ENCODE peak calls at places on chromosomes 12 and 14, in six cellular contexts. S is fibroblast of mammary gland; E is fibroblast of lung; Z is ovary; V is activated CD4-positive, alpha-beta T cell treated with anti-CD3 and anti-CD28 coated beads, Interleukin-2, amount 50 U/mL, for 48 hours; D is stimulated activated CD4-positive, alpha-beta T cell treated with anti-CD3 and anti-CD28 coated beads, Interleukin-4, amount 100 ng/mL, for 48 hours. P is an unnamed sample.

GRCh38 chr12:6020930-6021329 is 75.9 kb upstream of the ANO2 start:
- DNase-seq in Z (no peak), S (no peak), D (no peak), E (no peak), V (no peak), P (no peak)

GRCh38 chr12:107553211-107553765 is 132.3 kb upstream of the PWP1 start:
- DNase-seq in E (no peak), D (no peak), S (no peak), V (no peak), Z (no peak), P (no peak)

GRCh38 chr12:116881867-116882507 is 746 bp upstream of the HRK start:
- DNase-seq in Z (no peak), D (no peak), E (no peak), V (no peak), S (no peak), P (no peak)

GRCh38 chr14:60085085-60085484 is 6.6 kb upstream of the PCNX4 start:
- DNase-seq in E (no peak), D (no peak), V (no peak), Z (no peak), S (peak; percentile 73), P (no peak)

GRCh38 chr12:72297666-72298065 is 25.5 kb downstream of the TRHDE start:
- DNase-seq in Z (no peak), S (no peak), V (no peak), E (no peak), D (no peak), P (no peak)

GRCh38 chr12:28759334-28759733 is 389.7 kb upstream of the FAR2 start:
- DNase-seq in S (peak; percentile 62), D (no peak), E (peak; percentile 39), V (no peak), Z (no peak), P (no peak)

GRCh38 chr14:101755591-101756324 is 5.8 kb upstream of the PPP2R5C start:
- DNase-seq in S (no peak), Z (no peak), D (no peak), E (no peak), V (no peak), P (no peak)

GRCh38 chr14:88614218-88614907 is 51.5 kb downstream of the ZC3H14 start:
- DNase-seq in Z (no peak), V (no peak), E (peak; percentile 86), D (no peak), S (peak; percentile 71), P (no peak)

GRCh38 chr12:41011939-41012338 is 176.2 kb upstream of the PDZRN4 start:
- DNase-seq in Z (no peak), D (no peak), S (no peak), V (no peak), E (no peak), P (no peak)

GRCh38 chr12:93247313-93248057 is 130.2 kb upstream of the NUDT4 start:
- DNase-seq in D (no peak), S (no peak), V (no peak), Z (no peak), E (peak; percentile 49), P (no peak)

GRCh38 chr12:19397534-19397933 is 41.8 kb upstream of the AEBP2 start:
- DNase-seq in D (no peak), S (no peak), E (peak; percentile 15), V (no peak), Z (no peak), P (no peak)

GRCh38 chr14:93115920-93116675 is at the start of gene ITPK1:
- DNase-seq in Z (peak; percentile 42), V (peak; percentile 61), S (peak; percentile 34), D (peak; percentile 41), E (peak; percentile 38), P (peak; percentile 68)

GRCh38 chr14:35342160-35343010 is 50.2 kb downstream of the PSMA6 start:
- DNase-seq in D (no peak), V (no peak), E (peak; percentile 43), Z (peak; percentile 30), S (peak; percentile 69), P (no peak)

GRCh38 chr14:56310643-56311042 is 192.4 kb downstream of the PELI2 start:
- DNase-seq in D (no peak), S (no peak), Z (peak; percentile 30), V (no peak), E (peak; percentile 75), P (no peak)

GRCh38 chr12:5442251-5443006 is 10.5 kb downstream of the NTF3 start:
- DNase-seq in S (peak; percentile 37), Z (no peak), V (no peak), E (peak; percentile 57), D (no peak), P (no peak)

GRCh38 chr14:51666831-51667230 is 15.1 kb downstream of the FRMD6 start:
- DNase-seq in V (no peak), S (no peak), Z (no peak), E (no peak), D (no peak), P (no peak)

GRCh38 chr12:107560194-107560905 is 125.2 kb upstream of the PWP1 start:
- DNase-seq in E (no peak), D (no peak), V (no peak), Z (no peak), S (no peak), P (no peak)

GRCh38 chr12:2551514-2551913 is 243.3 kb upstream of the FKBP4 start:
- DNase-seq in S (no peak), V (no peak), E (no peak), D (no peak), Z (no peak), P (no peak)

GRCh38 chr12:91954326-91954725 is 191.3 kb downstream of the BTG1 start:
- DNase-seq in V (no peak), Z (no peak), S (no peak), E (no peak), D (no peak), P (no peak)

GRCh38 chr12:125038976-125039625 is 26.1 kb upstream of the AACS start:
- DNase-seq in V (no peak), E (no peak), Z (no peak), D (no peak), S (peak; percentile 12), P (no peak)

GRCh38 chr14:34322940-34323418 is 139.1 kb downstream of the SPTSSA start:
- DNase-seq in D (peak; percentile 78), V (peak; percentile 75), S (peak; percentile 63), E (peak; percentile 40), Z (no peak), P (peak; percentile 45)

GRCh38 chr14:91252901-91253794 is 8.6 kb upstream of the GPR68 start:
- DNase-seq in Z (peak; percentile 43), V (no peak), D (no peak), S (no peak), E (no peak), P (no peak)

GRCh38 chr12:59632408-59632807 is 36.6 kb downstream of the SLC16A7 start:
- DNase-seq in Z (no peak), S (peak; percentile 14), E (no peak), D (no peak), V (no peak), P (no peak)

GRCh38 chr12:17588968-17589367 is 501.0 kb downstream of the RERGL start:
- DNase-seq in E (peak; percentile 1), Z (no peak), D (no peak), S (peak; percentile 2), V (no peak), P (no peak)

GRCh38 chr12:9711664-9712063 is 21.2 kb downstream of the CLECL1 start:
- DNase-seq in D (no peak), Z (no peak), S (no peak), E (peak; percentile 31), V (no peak), P (no peak)

GRCh38 chr14:62081012-62081612 is 318.9 kb downstream of the SNAPC1 start:
- DNase-seq in D (no peak), V (no peak), S (no peak), E (no peak), Z (no peak), P (peak; percentile 48)

GRCh38 chr14:35369701-35370191 is 34.8 kb downstream of the NFKBIA start:
- DNase-seq in S (peak; percentile 49), Z (no peak), D (no peak), E (peak; percentile 46), V (no peak), P (no peak)

GRCh38 chr14:77458249-77458950 is 507 bp downstream of the AHSA1 start:
- DNase-seq in V (peak; percentile 43), S (peak; percentile 25), E (peak; percentile 36), Z (no peak), D (peak; percentile 20), P (no peak)